ENCODE peak calls at places on chromosomes 12 and 14, in four cellular contexts. One of them, this sample, is unnamed.
A peak's percentile ranks its signal among the peaks of the same experiment; 100 is the strongest.

GRCh38 chr14:61460853-61461611 is 139.7 kb downstream of the PRKCH start:
- DNase-seq in NB4: no peak
- DNase-seq in fibroblast of pulmonary artery: no peak
- DNase-seq in heart right ventricle: no peak
- DNase-seq in this sample: no peak

GRCh38 chr12:109098142-109098652 is 800 bp downstream of the UNG start:
- DNase-seq in heart right ventricle: peak; percentile 76
- DNase-seq in NB4: no peak
- DNase-seq in fibroblast of pulmonary artery: peak; percentile 76
- DNase-seq in this sample: no peak

GRCh38 chr14:36660736-36661505 is 739 bp upstream of the PAX9 start:
- DNase-seq in heart right ventricle: no peak
- DNase-seq in fibroblast of pulmonary artery: no peak
- DNase-seq in NB4: no peak
- DNase-seq in this sample: no peak

GRCh38 chr12:55935742-55936151 is 4.8 kb downstream of the DGKA start:
- DNase-seq in heart right ventricle: peak; percentile 50
- DNase-seq in NB4: no peak
- DNase-seq in fibroblast of pulmonary artery: no peak
- DNase-seq in this sample: peak; percentile 54

GRCh38 chr14:22521449-22522239 is 67.4 kb downstream of the DAD1 start:
- DNase-seq in fibroblast of pulmonary artery: no peak
- DNase-seq in heart right ventricle: no peak
- DNase-seq in NB4: no peak
- DNase-seq in this sample: no peak

GRCh38 chr14:69980457-69981414 is 101.5 kb downstream of the SMOC1 start:
- DNase-seq in NB4: no peak
- DNase-seq in heart right ventricle: no peak
- DNase-seq in fibroblast of pulmonary artery: no peak
- DNase-seq in this sample: no peak

GRCh38 chr14:32710351-32711102 is 228.2 kb upstream of the NPAS3 start:
- DNase-seq in heart right ventricle: no peak
- DNase-seq in fibroblast of pulmonary artery: peak; percentile 64
- DNase-seq in NB4: no peak
- DNase-seq in this sample: no peak

GRCh38 chr14:33477752-33478151 is 473.1 kb downstream of the EGLN3 start:
- DNase-seq in fibroblast of pulmonary artery: no peak
- DNase-seq in NB4: no peak
- DNase-seq in heart right ventricle: no peak
- DNase-seq in this sample: no peak

GRCh38 chr12:71004578-71004977 is 84.0 kb upstream of the PTPRR start:
- DNase-seq in heart right ventricle: no peak
- DNase-seq in NB4: no peak
- DNase-seq in fibroblast of pulmonary artery: no peak
- DNase-seq in this sample: no peak

GRCh38 chr14:63624203-63624602 is 17.5 kb downstream of the WDR89 start:
- DNase-seq in NB4: no peak
- DNase-seq in heart right ventricle: no peak
- DNase-seq in fibroblast of pulmonary artery: no peak
- DNase-seq in this sample: no peak

GRCh38 chr14:74841230-74842207 is 34.4 kb downstream of the PROX2 start:
- DNase-seq in fibroblast of pulmonary artery: no peak
- DNase-seq in heart right ventricle: no peak
- DNase-seq in NB4: peak; percentile 24
- DNase-seq in this sample: no peak

GRCh38 chr12:19972325-19973288 is 395.7 kb upstream of the PDE3A start:
- DNase-seq in fibroblast of pulmonary artery: no peak
- DNase-seq in heart right ventricle: no peak
- DNase-seq in NB4: no peak
- DNase-seq in this sample: no peak

GRCh38 chr14:63677891-63678379 is 36.3 kb upstream of the WDR89 start:
- DNase-seq in fibroblast of pulmonary artery: peak; percentile 64
- DNase-seq in NB4: peak; percentile 48
- DNase-seq in heart right ventricle: no peak
- DNase-seq in this sample: no peak

GRCh38 chr14:54169254-54169924 is 212.8 kb upstream of the BMP4 start:
- DNase-seq in fibroblast of pulmonary artery: peak; percentile 23
- DNase-seq in NB4: no peak
- DNase-seq in heart right ventricle: no peak
- DNase-seq in this sample: no peak

GRCh38 chr14:51924600-51924999 is 64.2 kb downstream of the GNG2 start:
- DNase-seq in NB4: no peak
- DNase-seq in heart right ventricle: no peak
- DNase-seq in fibroblast of pulmonary artery: no peak
- DNase-seq in this sample: no peak

GRCh38 chr14:59511916-59512530 is 27.7 kb downstream of the JKAMP start:
- DNase-seq in NB4: peak; percentile 7
- DNase-seq in fibroblast of pulmonary artery: no peak
- DNase-seq in heart right ventricle: no peak
- DNase-seq in this sample: no peak

GRCh38 chr14:39025810-39026627 is 77.0 kb downstream of the SEC23A start:
- DNase-seq in heart right ventricle: no peak
- DNase-seq in fibroblast of pulmonary artery: peak; percentile 44
- DNase-seq in NB4: peak; percentile 14
- DNase-seq in this sample: no peak

GRCh38 chr14:90235179-90235976 is 21.0 kb upstream of the PSMC1 start:
- DNase-seq in heart right ventricle: peak; percentile 59
- DNase-seq in NB4: peak; percentile 85
- DNase-seq in fibroblast of pulmonary artery: peak; percentile 68
- DNase-seq in this sample: peak; percentile 51

GRCh38 chr12:48451372-48451771 is 21.0 kb upstream of the ANP32D start:
- DNase-seq in heart right ventricle: no peak
- DNase-seq in fibroblast of pulmonary artery: no peak
- DNase-seq in NB4: no peak
- DNase-seq in this sample: no peak

GRCh38 chr12:50052544-50052943 is 4.9 kb upstream of the ASIC1 start:
- DNase-seq in heart right ventricle: no peak
- DNase-seq in NB4: no peak
- DNase-seq in fibroblast of pulmonary artery: no peak
- DNase-seq in this sample: no peak

GRCh38 chr12:92007787-92008186 is 137.9 kb downstream of the BTG1 start:
- DNase-seq in fibroblast of pulmonary artery: no peak
- DNase-seq in NB4: peak; percentile 24
- DNase-seq in heart right ventricle: no peak
- DNase-seq in this sample: no peak

GRCh38 chr14:74437654-74438053 is 11.6 kb upstream of the SYNDIG1L start:
- DNase-seq in fibroblast of pulmonary artery: peak; percentile 19
- DNase-seq in heart right ventricle: no peak
- DNase-seq in NB4: no peak
- DNase-seq in this sample: no peak

GRCh38 chr12:66279127-66279712 is 23.1 kb upstream of the HELB start:
- DNase-seq in fibroblast of pulmonary artery: peak; percentile 54
- DNase-seq in NB4: peak; percentile 64
- DNase-seq in heart right ventricle: no peak
- DNase-seq in this sample: no peak

GRCh38 chr12:6943719-6944380 is at the start of the genes C12orf57 and RNU7-1:
- DNase-seq in heart right ventricle: peak; percentile 77
- DNase-seq in NB4: peak; percentile 97
- DNase-seq in fibroblast of pulmonary artery: peak; percentile 88
- DNase-seq in this sample: peak; percentile 77

GRCh38 chr12:130826151-130826801 is 12.8 kb downstream of the STX2 start:
- DNase-seq in fibroblast of pulmonary artery: peak; percentile 59
- DNase-seq in NB4: peak; percentile 80
- DNase-seq in heart right ventricle: peak; percentile 52
- DNase-seq in this sample: no peak

GRCh38 chr14:99326041-99326710 is 54.2 kb upstream of the BCL11B start:
- DNase-seq in heart right ventricle: no peak
- DNase-seq in fibroblast of pulmonary artery: no peak
- DNase-seq in NB4: no peak
- DNase-seq in this sample: no peak